ENCODE peak calls at places on chromosome 19, in six cellular contexts. E is mucosa of descending colon; A is LoVo; M is fibroblast of the conjunctiva; J is CD4-positive, alpha-beta memory T cell; K is body of pancreas. V is an unnamed sample.

GRCh38 chr19:38317104-38317612 is 1.4 kb upstream of the YIF1B start:
- DNase-seq in K (no peak), M (no peak), E (no peak), J (peak), A (no peak), V (peak)

GRCh38 chr19:29680447-29680846 is 15.2 kb downstream of the PLEKHF1 start:
- DNase-seq in A (no peak), E (peak), K (no peak), J (peak), M (no peak), V (peak)

GRCh38 chr19:3210347-3211017 is 14.0 kb upstream of the CELF5 start:
- DNase-seq in M (no peak), E (peak), J (peak), A (peak), K (peak), V (peak)

GRCh38 chr19:57016491-57016890 is 103.3 kb upstream of the USP29 start:
- DNase-seq in K (no peak), M (no peak), J (no peak), A (no peak), E (no peak), V (no peak)

GRCh38 chr19:50043967-50044366 is 18.2 kb downstream of the ZNF473 start:
- DNase-seq in M (no peak), K (no peak), E (no peak), A (no peak), J (no peak), V (no peak)

GRCh38 chr19:37941820-37942515 is 35.0 kb downstream of the SIPA1L3 start:
- DNase-seq in J (no peak), A (no peak), M (no peak), E (no peak), K (no peak), V (no peak)

GRCh38 chr19:8663920-8664670 is 33.7 kb downstream of the NFILZ start:
- DNase-seq in A (no peak), K (no peak), J (peak), M (no peak), E (no peak), V (peak)

GRCh38 chr19:35715981-35716734 is 1.6 kb upstream of the KMT2B start:
- DNase-seq in E (peak), A (peak), K (peak), M (no peak), J (peak), V (no peak)

GRCh38 chr19:694481-695349 is 537 bp downstream of the PRSS57 start:
- DNase-seq in E (no peak), A (no peak), K (no peak), M (no peak), J (no peak), V (no peak)

GRCh38 chr19:46995492-46995891 is 24.1 kb upstream of the NPAS1 start:
- DNase-seq in K (no peak), M (no peak), A (no peak), E (no peak), J (no peak), V (no peak)

GRCh38 chr19:16325161-16325527 is 518 bp downstream of the KLF2 start:
- DNase-seq in A (peak), M (no peak), K (no peak), J (no peak), E (peak), V (peak)

GRCh38 chr19:41887711-41888382 is 4.9 kb downstream of the ARHGEF1 start:
- DNase-seq in M (no peak), J (peak), K (peak), E (peak), A (peak), V (peak)

GRCh38 chr19:36054733-36055686 is at the start of gene WDR62:
- DNase-seq in E (peak), K (peak), A (peak), M (no peak), J (no peak), V (peak)

GRCh38 chr19:35478794-35479193 is 11.5 kb downstream of the KRTDAP start:
- DNase-seq in E (no peak), K (no peak), M (no peak), A (no peak), J (no peak), V (peak)

GRCh38 chr19:8445488-8446001 is 770 bp downstream of the HNRNPM start:
- DNase-seq in K (peak), M (no peak), A (peak), E (peak), J (peak), V (peak)

GRCh38 chr19:11421607-11422098 is 2.5 kb upstream of the RGL3 start:
- DNase-seq in A (no peak), K (peak), E (peak), M (no peak), J (no peak), V (peak)